ENCODE peak calls at places on chromosome 15, in nine cellular contexts. D is astrocyte of the spinal cord; Z is left ventricle myocardium inferior; L is activated naive CD4-positive, alpha-beta T cell treated with anti-CD3 and anti-CD28 coated beads, Interleukin-2, amount 50 U/mL, for 72 hours; V is activated naive CD8-positive, alpha-beta T cell treated with anti-CD3 and anti-CD28 coated beads for 36 hours; A is HCT116; O is posterior cingulate gyrus; Y is NCI-H2081; T is omental fat pad. X is an unnamed sample.
A peak's percentile ranks its signal among the peaks of the same experiment; 100 is the strongest.

GRCh38 chr15:88220443-88221186 is 35.9 kb downstream of the NTRK3 start:
- DNase-seq in Z (no peak), V (no peak), D (no peak), L (no peak), T (no peak), O (no peak), Y (no peak), A (no peak), X (no peak)

GRCh38 chr15:55734641-55735040 is 8.3 kb downstream of the PRTG start:
- DNase-seq in Z (no peak), L (no peak), V (no peak), A (no peak), O (no peak), D (no peak), T (no peak), Y (no peak), X (no peak)

GRCh38 chr15:40354408-40355171 is 3.4 kb upstream of the DISP2 start:
- DNase-seq in Z (no peak), A (no peak), T (no peak), D (peak; percentile 76), L (no peak), V (no peak), Y (no peak), O (peak; percentile 62), X (peak; percentile 41)

GRCh38 chr15:100914876-100915275 is 4.3 kb upstream of the LRRK1 start:
- DNase-seq in Z (no peak), A (no peak), D (no peak), V (no peak), Y (no peak), L (no peak), T (no peak), O (no peak), X (no peak)

GRCh38 chr15:56366211-56366610 is 985 bp downstream of the TEX9 start:
- DNase-seq in T (no peak), Z (no peak), V (no peak), D (no peak), L (no peak), A (no peak), Y (peak; percentile 8), O (no peak), X (no peak)

GRCh38 chr15:25061808-25062550 is 107.2 kb downstream of the SNRPN start:
- DNase-seq in T (no peak), A (no peak), Z (no peak), O (no peak), Y (no peak), V (no peak), D (no peak), L (no peak), X (no peak)

GRCh38 chr15:52186651-52187486 is 4.3 kb downstream of the GNB5 start:
- DNase-seq in O (no peak), A (no peak), V (no peak), L (no peak), Y (no peak), Z (no peak), D (no peak), T (no peak), X (no peak)

GRCh38 chr15:41648097-41648496 is 12.1 kb upstream of the MGA start:
- DNase-seq in Y (no peak), V (no peak), D (no peak), O (no peak), Z (no peak), T (no peak), L (no peak), A (no peak), X (no peak)

GRCh38 chr15:94080416-94080815 is 150.9 kb upstream of the MCTP2 start:
- DNase-seq in Y (no peak), L (no peak), D (peak; percentile 87), T (no peak), O (no peak), Z (peak; percentile 58), V (no peak), A (no peak), X (peak; percentile 81)

GRCh38 chr15:52351206-52351907 is 55.8 kb upstream of the MYO5C start:
- DNase-seq in Y (no peak), Z (no peak), L (no peak), D (no peak), T (no peak), O (no peak), V (no peak), A (no peak), X (no peak)

GRCh38 chr15:68408971-68409370 is 23.0 kb downstream of the ITGA11 start:
- DNase-seq in T (no peak), O (no peak), Z (no peak), A (no peak), D (no peak), L (no peak), V (no peak), Y (no peak), X (no peak)

GRCh38 chr15:91890614-91891013 is 37.1 kb downstream of the SLCO3A1 start:
- DNase-seq in L (no peak), Z (no peak), Y (no peak), O (no peak), T (no peak), D (peak; percentile 32), A (peak; percentile 32), V (no peak), X (no peak)

GRCh38 chr15:82159922-82160321 is 102.6 kb downstream of the EFL1 start:
- DNase-seq in V (no peak), Z (no peak), D (peak; percentile 98), O (no peak), L (no peak), A (peak; percentile 43), Y (no peak), T (no peak), X (no peak)

GRCh38 chr15:30953731-30954378 is 37.6 kb downstream of the MTMR10 start:
- DNase-seq in A (peak; percentile 71), V (no peak), D (peak; percentile 83), O (no peak), T (no peak), L (peak; percentile 8), Z (peak; percentile 35), Y (no peak), X (no peak)

GRCh38 chr15:39608185-39608584 is 27.3 kb downstream of the THBS1 start:
- DNase-seq in L (no peak), D (no peak), A (no peak), V (no peak), T (no peak), Y (no peak), Z (no peak), O (no peak), X (no peak)

GRCh38 chr15:95269247-95270155 is 1038.1 kb downstream of the MCTP2 start:
- DNase-seq in V (no peak), Z (no peak), L (no peak), D (no peak), Y (no peak), T (no peak), O (no peak), A (no peak), X (no peak)